ENCODE peak calls at places on chromosomes 11 and 22, in five cellular contexts. One of them, this sample, is unnamed.

GRCh38 chr11:44988981-44989635 is 38.4 kb upstream of the TP53I11 start:
- DNase-seq in nephron progenitor cell: no peak
- DNase-seq in iris pigment epithelial cell: no peak
- DNase-seq in GM18507: no peak
- DNase-seq in T-helper 2 cell: no peak
- DNase-seq in this sample: no peak

GRCh38 chr11:86773009-86773408 is 27.3 kb upstream of the PRSS23 start:
- DNase-seq in nephron progenitor cell: no peak
- DNase-seq in iris pigment epithelial cell: no peak
- DNase-seq in GM18507: no peak
- DNase-seq in T-helper 2 cell: no peak
- DNase-seq in this sample: no peak

GRCh38 chr11:125451400-125452124 is 44.5 kb downstream of the FEZ1 start:
- DNase-seq in nephron progenitor cell: peak; percentile 84
- DNase-seq in iris pigment epithelial cell: peak; percentile 34
- DNase-seq in GM18507: peak; percentile 9
- DNase-seq in T-helper 2 cell: no peak
- DNase-seq in this sample: peak; percentile 80

GRCh38 chr11:33457948-33458347 is 200.8 kb downstream of the HIPK3 start:
- DNase-seq in nephron progenitor cell: no peak
- DNase-seq in iris pigment epithelial cell: no peak
- DNase-seq in GM18507: no peak
- DNase-seq in T-helper 2 cell: no peak
- DNase-seq in this sample: no peak

GRCh38 chr11:12668166-12668565 is 6.1 kb upstream of the TEAD1 start:
- DNase-seq in nephron progenitor cell: no peak
- DNase-seq in iris pigment epithelial cell: no peak
- DNase-seq in GM18507: no peak
- DNase-seq in T-helper 2 cell: no peak
- DNase-seq in this sample: no peak

GRCh38 chr22:36144886-36145541 is 15.5 kb downstream of the APOL3 start:
- DNase-seq in nephron progenitor cell: peak; percentile 59
- DNase-seq in iris pigment epithelial cell: peak; percentile 68
- DNase-seq in GM18507: no peak
- DNase-seq in T-helper 2 cell: no peak
- DNase-seq in this sample: peak; percentile 57

GRCh38 chr11:47980907-47981621 is 705 bp downstream of the PTPRJ start:
- DNase-seq in nephron progenitor cell: peak; percentile 74
- DNase-seq in iris pigment epithelial cell: no peak
- DNase-seq in GM18507: no peak
- DNase-seq in T-helper 2 cell: no peak
- DNase-seq in this sample: peak; percentile 93

GRCh38 chr11:13098067-13098466 is 89.0 kb downstream of the RASSF10 start:
- DNase-seq in nephron progenitor cell: no peak
- DNase-seq in iris pigment epithelial cell: no peak
- DNase-seq in GM18507: no peak
- DNase-seq in T-helper 2 cell: no peak
- DNase-seq in this sample: no peak

GRCh38 chr22:19241593-19241906 is 50.0 kb downstream of the CLTCL1 start:
- DNase-seq in nephron progenitor cell: no peak
- DNase-seq in iris pigment epithelial cell: no peak
- DNase-seq in GM18507: no peak
- DNase-seq in T-helper 2 cell: no peak
- DNase-seq in this sample: no peak

GRCh38 chr11:123624974-123625373 is 29.4 kb downstream of the SCN3B start:
- DNase-seq in nephron progenitor cell: no peak
- DNase-seq in iris pigment epithelial cell: peak; percentile 34
- DNase-seq in GM18507: no peak
- DNase-seq in T-helper 2 cell: no peak
- DNase-seq in this sample: no peak

GRCh38 chr22:26589367-26589844 is 526 bp downstream of the TPST2 start:
- DNase-seq in nephron progenitor cell: no peak
- DNase-seq in iris pigment epithelial cell: peak; percentile 4
- DNase-seq in GM18507: no peak
- DNase-seq in T-helper 2 cell: no peak
- DNase-seq in this sample: peak; percentile 60

GRCh38 chr11:1353383-1354124 is 36.2 kb upstream of the BRSK2 start:
- DNase-seq in nephron progenitor cell: no peak
- DNase-seq in iris pigment epithelial cell: no peak
- DNase-seq in GM18507: no peak
- DNase-seq in T-helper 2 cell: no peak
- DNase-seq in this sample: peak; percentile 4

GRCh38 chr11:32323814-32324130 is 111.6 kb downstream of the WT1 start:
- DNase-seq in nephron progenitor cell: no peak
- DNase-seq in iris pigment epithelial cell: no peak
- DNase-seq in GM18507: no peak
- DNase-seq in T-helper 2 cell: no peak
- DNase-seq in this sample: no peak

GRCh38 chr22:28181332-28181731 is 262.3 kb upstream of the PITPNB start:
- DNase-seq in nephron progenitor cell: no peak
- DNase-seq in iris pigment epithelial cell: peak; percentile 59
- DNase-seq in GM18507: no peak
- DNase-seq in T-helper 2 cell: no peak
- DNase-seq in this sample: no peak

GRCh38 chr11:14529933-14530332 is 9.7 kb upstream of the PSMA1 start:
- DNase-seq in nephron progenitor cell: no peak
- DNase-seq in iris pigment epithelial cell: no peak
- DNase-seq in GM18507: no peak
- DNase-seq in T-helper 2 cell: no peak
- DNase-seq in this sample: no peak

GRCh38 chr11:126313826-126314225 is 10.0 kb downstream of the DCPS start:
- DNase-seq in nephron progenitor cell: no peak
- DNase-seq in iris pigment epithelial cell: no peak
- DNase-seq in GM18507: no peak
- DNase-seq in T-helper 2 cell: no peak
- DNase-seq in this sample: no peak

GRCh38 chr11:104104201-104104600 is 59.7 kb downstream of the PDGFD start:
- DNase-seq in nephron progenitor cell: no peak
- DNase-seq in iris pigment epithelial cell: no peak
- DNase-seq in GM18507: no peak
- DNase-seq in T-helper 2 cell: no peak
- DNase-seq in this sample: no peak

GRCh38 chr22:40628354-40629042 is 8.0 kb downstream of the MRTFA start:
- DNase-seq in nephron progenitor cell: no peak
- DNase-seq in iris pigment epithelial cell: peak; percentile 74
- DNase-seq in GM18507: no peak
- DNase-seq in T-helper 2 cell: no peak
- DNase-seq in this sample: no peak

GRCh38 chr11:4766420-4767043 is 3.2 kb downstream of the OR51F1 start:
- DNase-seq in nephron progenitor cell: no peak
- DNase-seq in iris pigment epithelial cell: no peak
- DNase-seq in GM18507: no peak
- DNase-seq in T-helper 2 cell: no peak
- DNase-seq in this sample: no peak

This sample was measured in SK-N-SH.